ENCODE peak calls at places on chromosomes 4 and X, in nine cellular contexts. U is H1, M is endothelial cell of umbilical vein, W is uterus, S is right lobe of liver, Z is body of pancreas, J is A549, L is heart left ventricle, E is testis. D is an unnamed sample.

GRCh38 chr4:121034010-121034409 is 38.3 kb downstream of the NDNF start:
- DNase-seq in S (peak; percentile 24), M (no peak), Z (peak; percentile 47), E (no peak), W (no peak), U (no peak), L (no peak), J (no peak), D (no peak)

GRCh38 chr4:99655315-99656081 is 2.1 kb downstream of the C4orf54 start:
- DNase-seq in Z (peak; percentile 44), W (no peak), S (no peak), L (peak; percentile 63), U (no peak), J (no peak), E (peak; percentile 76), M (peak; percentile 3), D (no peak)

GRCh38 chr4:13524504-13525243 is 19.6 kb downstream of the NKX3-2 start:
- DNase-seq in S (no peak), E (no peak), Z (no peak), U (no peak), J (no peak), L (no peak), M (no peak), W (no peak), D (peak; percentile 64)

GRCh38 chr4:4858527-4858926 is 938 bp upstream of the MSX1 start:
- DNase-seq in M (no peak), E (no peak), L (no peak), S (no peak), J (no peak), W (no peak), Z (no peak), U (no peak), D (no peak)

GRCh38 chrX:40117715-40118285 is 20.0 kb upstream of the BCOR start:
- DNase-seq in S (no peak), M (no peak), W (no peak), L (no peak), J (no peak), E (no peak), Z (no peak), U (no peak), D (no peak)

GRCh38 chr4:108072300-108072699 is 82.6 kb downstream of the HADH start:
- DNase-seq in M (no peak), S (no peak), U (no peak), E (no peak), J (no peak), Z (no peak), W (no peak), L (no peak), D (no peak)

GRCh38 chrX:22314211-22314610 is 41.5 kb downstream of the CBLL2 start:
- DNase-seq in S (no peak), J (no peak), L (no peak), Z (no peak), U (no peak), E (no peak), W (no peak), M (peak; percentile 70), D (no peak)

GRCh38 chr4:113316879-113317278 is 267.4 kb downstream of the ANK2 start:
- DNase-seq in Z (no peak), J (no peak), L (no peak), W (no peak), U (no peak), M (no peak), E (no peak), S (no peak), D (no peak)

GRCh38 chrX:12970691-12971202 is 4.2 kb upstream of the TMSB4X start:
- DNase-seq in L (no peak), J (no peak), M (peak; percentile 84), Z (peak; percentile 32), W (peak; percentile 39), U (no peak), E (peak; percentile 33), S (no peak), D (peak; percentile 64)

GRCh38 chrX:97740044-97740443 is 856.3 kb downstream of the RPA4 start:
- DNase-seq in J (no peak), U (no peak), E (no peak), S (no peak), L (no peak), W (no peak), Z (no peak), M (peak; percentile 1), D (no peak)

GRCh38 chr4:26020896-26021295 is 106.9 kb downstream of the SMIM20 start:
- DNase-seq in J (no peak), L (no peak), M (peak; percentile 19), Z (no peak), W (no peak), E (no peak), S (no peak), U (no peak), D (no peak)

GRCh38 chr4:184439856-184440592 is 34.3 kb downstream of the IRF2 start:
- DNase-seq in S (no peak), L (peak; percentile 37), Z (peak; percentile 17), W (peak; percentile 33), U (no peak), M (no peak), J (no peak), E (no peak), D (no peak)

GRCh38 chrX:74349387-74349786 is 45.4 kb downstream of the ZCCHC13 start:
- DNase-seq in E (no peak), S (no peak), J (no peak), L (no peak), W (no peak), Z (no peak), U (no peak), M (no peak), D (no peak)

GRCh38 chr4:41538017-41538733 is at the start of gene LIMCH1:
- DNase-seq in M (no peak), E (peak; percentile 30), U (peak; percentile 9), L (peak; percentile 90), W (peak; percentile 19), J (no peak), Z (no peak), S (peak; percentile 39), D (peak; percentile 79)

GRCh38 chrX:123817288-123817894 is 42.5 kb upstream of the XIAP start:
- DNase-seq in W (no peak), M (no peak), S (peak; percentile 53), Z (peak; percentile 46), E (no peak), J (no peak), L (no peak), U (no peak), D (no peak)

GRCh38 chr4:5142726-5143125 is 91.4 kb downstream of the STK32B start:
- DNase-seq in Z (peak; percentile 25), U (no peak), E (peak; percentile 61), L (no peak), M (peak; percentile 53), S (no peak), W (no peak), J (peak; percentile 16), D (no peak)

GRCh38 chr4:10666616-10667015 is 18.0 kb downstream of the CLNK start:
- DNase-seq in M (no peak), S (no peak), J (no peak), W (no peak), L (no peak), U (no peak), Z (no peak), E (no peak), D (no peak)

DNA sequence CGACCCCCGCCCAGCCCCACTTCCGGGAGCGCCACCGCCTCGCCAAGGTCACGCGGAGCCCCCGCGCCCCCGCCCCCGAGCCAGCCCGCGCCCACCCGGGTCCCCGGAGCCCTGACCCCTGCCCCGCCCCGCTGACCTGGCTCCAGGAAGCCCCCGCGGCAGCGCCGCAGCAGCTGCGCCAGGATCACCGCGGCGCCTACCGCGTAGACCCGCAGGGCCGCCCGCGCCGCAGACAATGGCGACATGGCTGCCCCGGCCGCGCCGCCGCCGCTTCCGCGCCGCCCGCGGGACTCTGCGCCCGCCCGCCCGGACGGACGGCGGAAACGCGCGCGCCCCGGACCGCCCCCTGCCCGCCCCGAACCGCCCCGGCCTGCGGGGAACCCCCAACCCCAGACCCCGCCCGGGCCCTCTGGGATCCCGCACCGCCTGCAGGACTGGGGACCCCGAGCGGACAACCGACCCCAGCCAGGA is at the start of the genes DHRSX and ZBED1:
- DNase-seq in S (peak; percentile 66), E (no peak), M (no peak), W (no peak), J (peak; percentile 40), L (peak; percentile 45), Z (no peak), U (no peak), D (peak; percentile 93)
- TF ChIP-seq POLR2A in S (peak; percentile 29), E (no peak), M (peak; percentile 77), W (peak; percentile 41), J (peak; percentile 74), L (no peak), Z (no peak), U (peak; percentile 66), D (no peak)

GRCh38 chr4:22521240-22521639 is 5.4 kb upstream of the ADGRA3 start:
- DNase-seq in U (no peak), J (no peak), W (no peak), E (no peak), L (no peak), Z (no peak), M (no peak), S (no peak), D (no peak)
- H3K4me1 ChIP-seq in U (peaks cover 20% of the 10 kb centered on the region), J (peaks cover 5% of the 10 kb centered on the region), W (no peaks in the 10 kb centered on the region), E (no peaks in the 10 kb centered on the region), L (peaks cover 7% of the 10 kb centered on the region), Z (peaks cover 11% of the 10 kb centered on the region), M (peaks cover 4% of the 10 kb centered on the region), S (peaks cover 4% of the 10 kb centered on the region), D (no peaks in the 10 kb centered on the region)

GRCh38 chrX:143536176-143536575 is 18.9 kb upstream of the SPANXN3 start:
- DNase-seq in Z (peak; percentile 18), E (no peak), W (no peak), U (no peak), M (no peak), S (peak; percentile 21), J (no peak), L (no peak), D (no peak)
- H3K9me3 ChIP-seq in Z (no peaks in the 10 kb centered on the region), E (no peaks in the 10 kb centered on the region), W (no peaks in the 10 kb centered on the region), U (no peaks in the 10 kb centered on the region), M (no peaks in the 10 kb centered on the region), S (no peaks in the 10 kb centered on the region), J (no peaks in the 10 kb centered on the region), L (no peaks in the 10 kb centered on the region), D (no peaks in the 10 kb centered on the region)

GRCh38 chr4:1582227-1582626 is 101.9 kb downstream of the FAM53A start:
- DNase-seq in E (no peak), J (no peak), L (peak; percentile 43), W (no peak), U (no peak), Z (no peak), M (no peak), S (peak; percentile 65), D (peak; percentile 87)

GRCh38 chr4:1577818-1578217 is 106.3 kb downstream of the FAM53A start:
- DNase-seq in U (no peak), E (no peak), L (peak; percentile 19), W (no peak), M (no peak), J (no peak), S (no peak), Z (no peak), D (peak; percentile 82)

GRCh38 chr4:1578301-1578781 is 105.8 kb downstream of the FAM53A start:
- DNase-seq in L (peak; percentile 33), E (no peak), U (no peak), W (no peak), S (no peak), Z (no peak), M (no peak), J (no peak), D (peak; percentile 86)

GRCh38 chr4:1578968-1579833 is 104.9 kb downstream of the FAM53A start:
- DNase-seq in J (peak; percentile 72), W (peak; percentile 77), L (peak; percentile 89), E (peak; percentile 74), M (peak; percentile 34), S (peak; percentile 82), Z (peak; percentile 52), U (no peak), D (peak; percentile 94)

GRCh38 chr4:1579834-1580686 is 104.1 kb downstream of the FAM53A start:
- DNase-seq in M (peak; percentile 70), S (peak; percentile 94), W (peak; percentile 91), J (peak; percentile 61), L (peak; percentile 93), Z (peak; percentile 78), U (no peak), E (peak; percentile 92), D (peak; percentile 98)
- TF ChIP-seq POLR2A in M (peak; percentile 34), S (peak; percentile 29), W (peak; percentile 50), J (peak; percentile 25), L (no peak), Z (peak; percentile 27), U (no peak), E (no peak), D (no peak)